ENCODE peak calls at places on chromosomes 3 and 15, in ten cellular contexts. W, C, P, S, O, E, H, L, G and I are unnamed samples. For H3K4me1, the result is how much of the 10 kb centered on the place peaks cover.

GRCh38 chr15:26129852-26130251 is 266.7 kb upstream of the ATP10A start:
- DNase-seq in W (peak), L (no peak), H (no peak), P (no peak), C (no peak), E (no peak), S (no peak), O (no peak), G (no peak), I (no peak)

GRCh38 chr3:134797080-134797801 is 2.2 kb downstream of the EPHB1 start:
- DNase-seq in W (peak), E (no peak), G (no peak), H (no peak), O (no peak), S (no peak), L (no peak), P (no peak), C (no peak), I (no peak)

GRCh38 chr3:55742027-55742710 is 255.1 kb upstream of the WNT5A start:
- DNase-seq in S (no peak), O (no peak), P (no peak), G (no peak), C (no peak), H (no peak), E (no peak), L (no peak), W (no peak), I (no peak)

GRCh38 chr3:62923092-62923491 is 47.9 kb upstream of the CADPS start:
- DNase-seq in S (no peak), O (peak), G (no peak), E (no peak), P (no peak), W (no peak), C (no peak), L (peak), H (no peak), I (no peak)

GRCh38 chr3:13009132-13009945 is 63.9 kb downstream of the IQSEC1 start:
- DNase-seq in E (peak), P (no peak), W (no peak), L (no peak), C (no peak), S (no peak), H (no peak), G (no peak), O (no peak), I (peak)

GRCh38 chr15:82139823-82140268 is 94.0 kb upstream of the MEX3B start:
- DNase-seq in O (peak), P (peak), S (peak), G (no peak), H (peak), E (no peak), W (no peak), C (no peak), L (peak), I (peak)

GRCh38 chr3:134029734-134030381 is at the start of gene SLCO2A1:
- DNase-seq in S (no peak), G (no peak), P (peak), L (peak), E (no peak), C (peak), H (no peak), O (peak), W (peak), I (no peak)

GRCh38 chr15:99148851-99149276 is 44.0 kb downstream of the SYNM start:
- DNase-seq in P (peak), G (no peak), S (no peak), L (no peak), C (no peak), H (no peak), E (no peak), O (no peak), W (peak), I (no peak)

GRCh38 chr15:40377606-40378005 is 4.9 kb upstream of the KNSTRN start:
- DNase-seq in P (no peak), C (no peak), S (no peak), H (no peak), G (no peak), O (no peak), E (no peak), L (no peak), W (no peak), I (no peak)

GRCh38 chr3:139187648-139188047 is 143.0 kb upstream of the PRR23C start:
- DNase-seq in H (no peak), G (no peak), E (no peak), L (no peak), S (no peak), P (no peak), O (no peak), W (no peak), C (no peak), I (no peak)

GRCh38 chr3:29871087-29871486 is 590.2 kb downstream of the RBMS3 start:
- DNase-seq in P (no peak), S (peak), L (no peak), G (no peak), W (no peak), O (no peak), E (no peak), C (no peak), H (peak), I (no peak)

GRCh38 chr15:87874896-87875661 is 381.5 kb downstream of the NTRK3 start:
- DNase-seq in G (no peak), C (no peak), W (peak), E (no peak), S (no peak), P (peak), L (peak), O (peak), H (no peak), I (no peak)

GRCh38 chr15:26806161-26806560 is 33.3 kb upstream of the GABRB3 start:
- DNase-seq in O (no peak), G (no peak), P (peak), E (no peak), C (peak), H (no peak), L (peak), S (no peak), W (no peak), I (no peak)

GRCh38 chr3:105281989-105282388 is 84.7 kb upstream of the ALCAM start:
- DNase-seq in W (no peak), C (no peak), L (no peak), S (no peak), E (no peak), G (no peak), H (no peak), O (no peak), P (no peak), I (no peak)

GRCh38 chr3:50862221-50862620 is 187.5 kb downstream of the DOCK3 start:
- DNase-seq in L (no peak), P (no peak), G (no peak), O (no peak), E (no peak), S (peak), C (no peak), H (peak), W (peak), I (no peak)
- TF ChIP-seq CTCF in L (no peak), P (no peak), G (no peak), O (no peak), E (no peak), S (peak), C (no peak), H (no peak), W (peak), I (peak)

GRCh38 chr3:48503406-48504050 is 446 bp downstream of the SHISA5 start:
- DNase-seq in L (peak), C (peak), P (peak), O (peak), H (no peak), W (peak), G (peak), S (peak), E (peak), I (no peak)
- H3K4me1 ChIP-seq in L (under half), C (under half), P (under half), O (under half), H (under half), W (under half), G (under half), S (half or more), E (under half), I (under half)

GRCh38 chr3:4432233-4432632 is 34.8 kb downstream of the SUMF1 start:
- DNase-seq in S (no peak), G (no peak), C (no peak), E (no peak), H (no peak), L (no peak), W (peak), P (no peak), O (no peak), I (no peak)
- TF ChIP-seq CTCF in S (no peak), G (no peak), C (no peak), E (no peak), H (no peak), L (no peak), W (no peak), P (no peak), O (no peak), I (no peak)

GRCh38 chr3:50124363-50125226 is 30.5 kb upstream of the SEMA3F start:
- DNase-seq in O (no peak), C (no peak), G (no peak), E (no peak), W (no peak), S (no peak), P (no peak), L (no peak), H (no peak), I (no peak)

GRCh38 chr3:50123394-50124361 is 31.4 kb upstream of the SEMA3F start:
- DNase-seq in W (no peak), S (no peak), H (no peak), O (no peak), P (no peak), L (no peak), E (no peak), G (no peak), C (no peak), I (no peak)

GRCh38 chr3:50126287-50127211 is 28.6 kb upstream of the SEMA3F start:
- DNase-seq in G (peak), H (peak), O (peak), L (peak), W (no peak), S (peak), C (no peak), E (no peak), P (peak), I (no peak)

GRCh38 chr3:50127251-50127671 is 27.9 kb upstream of the SEMA3F start:
- DNase-seq in C (no peak), W (no peak), E (no peak), G (no peak), O (no peak), L (no peak), P (no peak), H (no peak), S (no peak), I (no peak)

GRCh38 chr3:50125541-50126286 is 29.4 kb upstream of the SEMA3F start:
- DNase-seq in O (no peak), S (no peak), H (no peak), W (no peak), P (no peak), G (no peak), C (no peak), L (no peak), E (no peak), I (no peak)
- H3K4me1 ChIP-seq in O (under half), S (under half), H (under half), W (under half), P (under half), G (under half), C (under half), L (half or more), E (half or more), I (under half)

GRCh38 chr3:58306662-58307286 is 454 bp downstream of the HTD2 start:
- DNase-seq in G (peak), S (peak), L (peak), H (peak), E (peak), W (peak), P (peak), O (peak), C (peak), I (peak)
- TF ChIP-seq CTCF in G (no peak), S (no peak), L (no peak), H (no peak), E (no peak), W (no peak), P (no peak), O (no peak), C (no peak), I (no peak)

GRCh38 chr3:99952306-99952705 is 134.6 kb downstream of the CMSS1 start:
- DNase-seq in C (no peak), O (peak), W (no peak), P (no peak), S (peak), L (no peak), E (no peak), H (no peak), G (no peak), I (no peak)

GRCh38 chr3:99951701-99952100 is 134.0 kb downstream of the CMSS1 start:
- DNase-seq in G (no peak), P (no peak), O (no peak), C (no peak), H (no peak), L (no peak), E (no peak), W (no peak), S (no peak), I (no peak)

GRCh38 chr3:99948467-99949089 is 130.9 kb downstream of the CMSS1 start:
- DNase-seq in H (no peak), C (no peak), O (no peak), E (no peak), W (no peak), G (no peak), S (no peak), P (no peak), L (no peak), I (no peak)

GRCh38 chr3:99949956-99950670 is 132.5 kb downstream of the CMSS1 start:
- DNase-seq in G (no peak), C (no peak), L (no peak), O (no peak), W (no peak), H (no peak), P (no peak), S (no peak), E (no peak), I (no peak)

GRCh38 chr3:99950921-99951320 is 133.3 kb downstream of the CMSS1 start:
- DNase-seq in G (no peak), W (no peak), L (no peak), P (no peak), O (no peak), C (no peak), S (no peak), H (no peak), E (no peak), I (no peak)
- H3K4me1 ChIP-seq in G (under half), W (under half), L (under half), P (under half), O (under half), C (under half), S (under half), H (under half), E (under half), I (under half)

DNA sequence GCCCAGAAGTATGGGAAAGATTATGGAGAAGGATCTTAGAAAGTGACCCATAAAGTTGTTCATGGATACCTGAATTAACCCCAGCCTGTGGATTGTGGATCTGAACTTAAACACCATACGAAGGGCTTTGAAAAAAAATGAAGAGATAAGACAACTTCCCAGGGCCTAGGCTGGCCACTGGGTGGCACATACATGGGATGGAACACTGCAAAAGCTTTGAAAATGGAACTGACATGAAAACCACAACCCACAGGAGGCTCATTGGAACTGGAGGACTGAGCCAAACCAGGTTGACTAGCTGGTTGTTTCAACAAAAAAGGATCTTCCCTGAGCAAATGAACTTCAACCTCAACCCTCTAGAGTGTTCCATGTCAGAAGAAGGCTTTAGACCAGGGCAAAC is 34.5 kb downstream of the FMN1 start:
- DNase-seq in C (no peak), G (no peak), O (no peak), P (no peak), E (no peak), S (peak), W (no peak), H (peak), L (no peak), I (peak)
- TF ChIP-seq CTCF in C (no peak), G (no peak), O (no peak), P (no peak), E (no peak), S (peak), W (peak), H (no peak), L (no peak), I (peak)

GRCh38 chr15:101248274-101248673 is 3.6 kb downstream of the CHSY1 start:
- DNase-seq in L (no peak), O (no peak), P (no peak), S (no peak), C (no peak), E (no peak), H (no peak), G (no peak), W (no peak), I (no peak)
- H3K4me1 ChIP-seq in L (under half), O (under half), P (under half), S (under half), C (under half), E (half or more), H (under half), G (under half), W (under half), I (under half)

GRCh38 chr15:39102431-39102830 is 478.4 kb upstream of the THBS1 start:
- DNase-seq in H (no peak), G (no peak), P (no peak), L (no peak), C (no peak), S (no peak), E (no peak), O (no peak), W (no peak), I (no peak)

GRCh38 chr15:39110336-39110735 is 470.5 kb upstream of the THBS1 start:
- DNase-seq in O (no peak), L (no peak), P (no peak), S (no peak), C (no peak), W (no peak), H (no peak), G (no peak), E (no peak), I (no peak)

GRCh38 chr15:39110746-39111145 is 470.1 kb upstream of the THBS1 start:
- DNase-seq in W (no peak), O (no peak), C (no peak), E (no peak), L (no peak), P (no peak), S (no peak), H (no peak), G (no peak), I (no peak)

GRCh38 chr15:39108021-39108420 is 472.9 kb upstream of the THBS1 start:
- DNase-seq in C (no peak), L (no peak), O (no peak), H (no peak), P (no peak), G (no peak), E (no peak), S (no peak), W (no peak), I (no peak)

GRCh38 chr15:39106913-39107312 is 474.0 kb upstream of the THBS1 start:
- DNase-seq in L (no peak), W (no peak), O (peak), E (no peak), C (no peak), P (no peak), S (no peak), H (no peak), G (no peak), I (no peak)
- TF ChIP-seq CTCF in L (no peak), W (no peak), O (no peak), E (no peak), C (no peak), P (no peak), S (no peak), H (no peak), G (no peak), I (no peak)

GRCh38 chr3:23747841-23748240 is 57.9 kb upstream of the UBE2E1 start:
- DNase-seq in L (no peak), W (no peak), H (no peak), O (no peak), C (no peak), P (no peak), S (no peak), G (no peak), E (no peak), I (no peak)

GRCh38 chr3:23748398-23749110 is 57.2 kb upstream of the UBE2E1 start:
- DNase-seq in L (no peak), E (peak), G (no peak), P (no peak), C (no peak), S (peak), H (peak), W (no peak), O (peak), I (no peak)

GRCh38 chr3:23750573-23751484 is 54.9 kb upstream of the UBE2E1 start:
- DNase-seq in C (no peak), O (no peak), H (no peak), W (no peak), S (peak), E (no peak), L (no peak), P (no peak), G (no peak), I (no peak)

GRCh38 chr3:23751485-23751811 is 54.3 kb upstream of the UBE2E1 start:
- DNase-seq in W (peak), E (no peak), G (no peak), C (no peak), S (no peak), O (no peak), P (peak), H (no peak), L (no peak), I (no peak)

DNA sequence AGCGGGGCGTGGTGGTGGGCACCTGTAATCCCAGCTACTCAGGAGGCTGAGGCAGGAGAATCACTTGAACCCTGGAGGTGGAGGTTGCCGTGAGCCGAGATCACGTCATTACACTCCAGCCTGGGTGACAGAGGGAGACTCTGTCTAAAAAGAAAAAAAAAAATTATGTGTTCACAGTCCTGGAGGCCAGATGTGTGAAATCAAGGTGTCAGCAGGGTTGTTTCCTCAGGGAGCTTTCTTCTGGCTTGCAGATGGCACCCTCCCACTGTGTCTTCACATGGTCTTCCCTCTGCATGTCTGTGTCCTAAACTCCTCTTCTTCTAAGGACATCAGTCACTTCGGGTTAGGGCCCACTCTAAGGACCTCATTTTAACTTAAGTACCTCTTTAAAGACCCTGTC is 56.2 kb upstream of the UBE2E1 start:
- DNase-seq in O (no peak), P (no peak), S (no peak), W (no peak), L (no peak), H (no peak), C (no peak), E (no peak), G (no peak), I (no peak)
- H3K4me1 ChIP-seq in O (under half), P (under half), S (under half), W (under half), L (under half), H (under half), C (under half), E (under half), G (under half), I (under half)